ENCODE peak calls at places on chromosomes 1 and 21, in six cellular contexts. X is K562, K is WTC11, H is GM23338, Z is H1, V is GM12878. C is an unnamed sample.

GRCh38 chr1:211257831-211258225 is 1.3 kb upstream of the RCOR3 start:
- DNase-seq in H (no peak), X (peak; percentile 15), K (no peak), V (no peak), Z (no peak), C (no peak)

GRCh38 chr1:147612366-147612765 is 58.0 kb downstream of the ACP6 start:
- DNase-seq in V (no peak), K (no peak), Z (no peak), X (no peak), H (no peak), C (peak; percentile 88)

GRCh38 chr21:10640446-10640845 is 119.1 kb downstream of the TPTE start:
- DNase-seq in Z (no peak), V (no peak), H (no peak), K (no peak), X (no peak), C (no peak)

GRCh38 chr1:180151508-180151907 is 3.2 kb upstream of the QSOX1 start:
- DNase-seq in X (no peak), H (no peak), Z (no peak), K (no peak), V (no peak), C (no peak)

GRCh38 chr1:54218883-54219687 is 19.1 kb downstream of the MRPL37 start:
- DNase-seq in V (no peak), K (no peak), H (no peak), Z (no peak), X (no peak), C (no peak)

GRCh38 chr1:5793516-5793915 is 198.7 kb downstream of the NPHP4 start:
- DNase-seq in K (no peak), H (no peak), X (no peak), V (no peak), Z (no peak), C (no peak)

GRCh38 chr21:33736569-33736968 is 94.3 kb downstream of the ITSN1 start:
- DNase-seq in V (no peak), Z (no peak), K (no peak), H (no peak), X (no peak), C (no peak)

GRCh38 chr1:182080955-182081582 is 19.6 kb upstream of the ZNF648 start:
- DNase-seq in V (no peak), Z (no peak), X (peak; percentile 58), K (no peak), H (peak; percentile 86), C (peak; percentile 13)

GRCh38 chr21:27329255-27329851 is 362.5 kb upstream of the ADAMTS5 start:
- DNase-seq in H (no peak), Z (no peak), K (no peak), V (no peak), X (no peak), C (no peak)

GRCh38 chr1:7477593-7477992 is 293.5 kb upstream of the VAMP3 start:
- DNase-seq in V (no peak), H (no peak), Z (no peak), K (no peak), X (no peak), C (no peak)

GRCh38 chr1:247156787-247157232 is 15.0 kb downstream of the ZNF124 start:
- DNase-seq in V (no peak), H (peak; percentile 22), K (no peak), X (no peak), Z (no peak), C (no peak)

GRCh38 chr1:64624446-64624766 is 120.5 kb upstream of the RAVER2 start:
- DNase-seq in Z (no peak), X (no peak), H (no peak), V (no peak), K (no peak), C (no peak)

GRCh38 chr1:248905949-248906740 is at the start of gene PGBD2:
- DNase-seq in H (peak; percentile 95), Z (peak; percentile 81), X (peak; percentile 98), K (peak; percentile 98), V (peak; percentile 66), C (peak; percentile 81)

DNA sequence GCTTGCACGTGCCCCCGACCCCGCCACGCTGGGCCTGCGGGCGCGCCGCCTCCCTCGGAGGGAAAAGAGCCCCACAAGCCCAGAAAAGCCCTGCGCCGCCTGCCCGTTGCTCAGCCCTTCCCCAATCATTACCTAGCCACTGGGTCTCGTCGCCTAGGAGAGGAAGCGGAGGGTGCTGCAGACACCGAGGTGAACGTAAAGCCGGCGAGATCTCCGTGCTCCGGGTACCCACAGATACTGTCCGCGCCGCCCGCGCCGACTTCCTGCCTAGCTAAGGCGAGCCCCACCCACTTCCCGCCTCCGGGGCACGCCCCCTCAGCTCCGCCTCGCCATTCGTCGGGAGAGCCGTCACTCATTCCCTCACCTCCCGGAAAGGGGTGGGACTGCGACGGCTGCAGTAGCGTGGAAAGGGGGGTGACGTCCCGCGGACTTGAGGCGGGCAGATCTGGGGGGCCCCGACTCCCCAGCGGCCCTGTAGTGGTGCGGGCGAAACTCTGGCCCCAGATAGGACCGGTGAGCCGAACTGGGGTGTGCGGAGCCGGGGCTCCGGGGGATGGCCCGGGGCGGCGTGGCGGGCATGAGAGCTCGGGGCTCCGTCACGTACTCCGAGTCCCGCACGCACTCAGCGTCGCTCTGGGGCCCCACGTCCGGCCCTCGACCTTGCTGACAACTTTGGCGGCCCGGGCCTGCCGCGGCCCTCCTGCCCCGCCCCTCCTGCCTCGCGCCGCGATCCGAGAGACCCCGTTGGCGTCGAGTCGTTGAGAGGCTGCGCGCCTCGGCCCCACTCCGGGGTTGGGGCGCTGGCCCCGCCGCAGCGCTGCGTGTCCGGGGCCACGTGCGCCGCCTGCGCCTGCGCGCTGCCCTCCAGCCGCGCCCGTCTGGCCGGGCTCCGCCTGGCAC is at the start of gene ENO1:
- DNase-seq in K (peak; percentile 96), H (peak; percentile 96), X (peak; percentile 99), V (peak; percentile 98), Z (peak; percentile 90), C (peak; percentile 89)
- TF ChIP-seq CREB1 in K (peak; percentile 80), H (peak; percentile 64), X (peak; percentile 80), V (peak; percentile 84), Z (no peak), C (peak; percentile 90)

GRCh38 chr1:55539652-55540512 is 324.7 kb upstream of the USP24 start:
- DNase-seq in Z (no peak), X (no peak), H (no peak), V (no peak), K (no peak), C (no peak)
- TF ChIP-seq CREB1 in Z (no peak), X (no peak), H (no peak), V (no peak), K (no peak), C (no peak)

DNA sequence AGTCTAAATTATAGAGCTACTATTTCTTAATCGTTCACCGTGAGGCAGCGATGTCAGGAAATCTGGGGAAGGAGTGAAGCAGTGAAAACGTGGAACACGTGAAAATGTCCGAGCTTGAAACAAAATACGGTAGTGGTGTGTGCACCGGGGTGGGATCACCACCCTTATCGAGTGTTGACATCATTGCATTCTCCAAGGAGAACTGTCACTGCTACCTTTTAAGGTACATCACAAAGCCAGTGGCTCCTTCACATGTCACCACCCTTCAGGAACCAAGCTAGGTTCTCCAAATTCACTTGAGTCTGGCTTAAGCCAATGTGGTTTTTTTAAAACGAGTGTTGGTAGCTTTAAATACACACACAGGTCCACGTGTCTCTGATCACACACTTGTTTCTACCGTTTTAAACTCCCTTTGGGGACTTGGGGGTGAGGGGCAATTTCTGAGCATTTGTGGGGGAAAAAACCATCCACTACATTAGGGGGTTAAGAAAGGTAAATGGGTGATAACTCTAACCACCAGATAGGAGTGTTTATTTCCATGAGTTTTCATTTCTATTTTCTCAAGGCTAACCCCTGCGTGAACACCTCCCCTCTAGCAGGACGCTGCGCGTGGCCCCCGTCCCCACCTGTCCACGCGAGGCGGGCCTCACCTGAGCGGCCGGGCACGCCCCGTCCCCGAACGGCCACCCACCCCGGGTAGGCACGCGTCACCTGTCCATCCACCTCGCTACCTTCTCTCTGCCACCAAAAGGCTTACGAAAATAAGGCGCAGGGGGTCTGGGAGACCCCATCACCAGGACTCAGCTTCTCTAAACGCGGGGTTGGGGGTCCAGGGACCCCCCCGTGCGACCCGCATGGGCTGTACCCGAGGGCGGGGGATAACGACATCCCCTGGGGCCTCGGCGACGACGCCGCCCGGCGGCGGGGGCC is 978 bp downstream of the PRDM15 start:
- DNase-seq in V (no peak), Z (no peak), X (peak; percentile 73), K (peak; percentile 31), H (peak; percentile 21), C (no peak)
- TF ChIP-seq CREB1 in V (no peak), Z (no peak), X (no peak), K (no peak), H (no peak), C (no peak)

GRCh38 chr1:160207751-160208150 is 2.6 kb downstream of the PEA15 start:
- DNase-seq in H (no peak), X (no peak), Z (no peak), K (no peak), V (no peak), C (no peak)
- TF ChIP-seq CREB1 in H (no peak), X (no peak), Z (no peak), K (no peak), V (no peak), C (no peak)

GRCh38 chr1:32345289-32345827 is 9.3 kb upstream of the MARCKSL1 start:
- DNase-seq in H (no peak), Z (no peak), X (peak; percentile 89), V (no peak), K (no peak), C (peak; percentile 75)

GRCh38 chr1:32349211-32349708 is 13.0 kb downstream of the FAM229A start:
- DNase-seq in Z (no peak), K (no peak), X (no peak), V (no peak), H (no peak), C (peak; percentile 74)

GRCh38 chr1:32350785-32351076 is 11.6 kb downstream of the FAM229A start:
- DNase-seq in Z (no peak), V (no peak), X (no peak), K (no peak), H (no peak), C (no peak)

GRCh38 chr1:32342704-32343103 is 6.7 kb upstream of the MARCKSL1 start:
- DNase-seq in V (no peak), K (no peak), Z (no peak), X (no peak), H (no peak), C (no peak)

DNA sequence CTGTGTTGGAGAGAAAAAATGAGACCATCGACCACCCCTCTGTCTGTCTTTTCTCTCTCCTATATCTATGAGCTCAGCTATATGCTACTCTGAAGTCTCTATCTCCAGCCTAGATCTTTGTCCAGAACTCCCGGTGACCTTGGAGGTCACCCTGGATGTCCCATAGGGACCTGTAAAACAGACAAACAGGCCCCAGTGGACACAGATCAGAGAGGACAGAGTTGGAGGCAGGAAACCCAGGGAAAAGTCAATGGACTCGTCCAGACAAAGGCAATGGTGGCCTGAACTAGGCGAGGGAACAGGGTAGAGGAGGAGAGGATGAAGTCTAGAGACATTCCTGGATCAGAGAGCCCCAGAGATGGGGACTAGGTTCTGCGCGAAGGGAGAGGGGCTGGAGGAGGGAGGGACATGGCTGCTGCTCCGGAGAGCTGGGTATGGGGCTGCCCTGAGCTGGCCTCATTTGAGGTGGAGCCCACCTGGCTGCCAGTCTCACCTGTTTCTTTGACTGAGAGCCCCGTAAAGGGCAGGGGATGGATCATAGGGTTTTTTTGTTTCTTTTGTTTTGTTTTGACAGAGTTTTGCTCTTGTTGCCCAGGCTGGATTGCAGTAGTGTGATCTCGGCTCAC is 10.6 kb upstream of the MARCKSL1 start:
- DNase-seq in V (no peak), Z (no peak), X (no peak), H (no peak), K (no peak), C (no peak)
- TF ChIP-seq CREB1 in V (no peak), Z (no peak), X (no peak), H (no peak), K (no peak), C (no peak)